ENCODE peak calls at places on chromosome 10, in four cellular contexts. One of them, this sample, is unnamed.

GRCh38 chr10:100996678-100997363 is 2.8 kb upstream of the LZTS2 start:
- DNase-seq in epithelial cell of esophagus: peak; percentile 42
- DNase-seq in activated naive CD8-positive, alpha-beta T cell treated with anti-CD3 and anti-CD28 coated beads, Interleukin-2, amount 50 U/mL, for 24 hours: peak; percentile 55
- DNase-seq in NCI-H82: peak; percentile 70
- DNase-seq in this sample: peak; percentile 81

GRCh38 chr10:118802126-118802793 is 47.5 kb upstream of the CACUL1 start:
- DNase-seq in epithelial cell of esophagus: no peak
- DNase-seq in activated naive CD8-positive, alpha-beta T cell treated with anti-CD3 and anti-CD28 coated beads, Interleukin-2, amount 50 U/mL, for 24 hours: no peak
- DNase-seq in NCI-H82: no peak
- DNase-seq in this sample: no peak

GRCh38 chr10:99880071-99880835 is 97.8 kb downstream of the ABCC2 start:
- DNase-seq in epithelial cell of esophagus: no peak
- DNase-seq in activated naive CD8-positive, alpha-beta T cell treated with anti-CD3 and anti-CD28 coated beads, Interleukin-2, amount 50 U/mL, for 24 hours: no peak
- DNase-seq in NCI-H82: no peak
- DNase-seq in this sample: peak; percentile 71

GRCh38 chr10:78298835-78299234 is 265.2 kb downstream of the RPS24 start:
- DNase-seq in epithelial cell of esophagus: no peak
- DNase-seq in activated naive CD8-positive, alpha-beta T cell treated with anti-CD3 and anti-CD28 coated beads, Interleukin-2, amount 50 U/mL, for 24 hours: no peak
- DNase-seq in NCI-H82: no peak
- DNase-seq in this sample: no peak

GRCh38 chr10:107847620-107848019 is 683.1 kb upstream of the SORCS1 start:
- DNase-seq in epithelial cell of esophagus: no peak
- DNase-seq in activated naive CD8-positive, alpha-beta T cell treated with anti-CD3 and anti-CD28 coated beads, Interleukin-2, amount 50 U/mL, for 24 hours: no peak
- DNase-seq in NCI-H82: no peak
- DNase-seq in this sample: no peak

GRCh38 chr10:109978481-109978880 is 29.3 kb upstream of the ADD3 start:
- DNase-seq in epithelial cell of esophagus: peak; percentile 61
- DNase-seq in activated naive CD8-positive, alpha-beta T cell treated with anti-CD3 and anti-CD28 coated beads, Interleukin-2, amount 50 U/mL, for 24 hours: peak; percentile 74
- DNase-seq in NCI-H82: peak; percentile 36
- DNase-seq in this sample: no peak

GRCh38 chr10:99497343-99498025 is 35.3 kb upstream of the NKX2-3 start:
- DNase-seq in epithelial cell of esophagus: no peak
- DNase-seq in activated naive CD8-positive, alpha-beta T cell treated with anti-CD3 and anti-CD28 coated beads, Interleukin-2, amount 50 U/mL, for 24 hours: no peak
- DNase-seq in NCI-H82: no peak
- DNase-seq in this sample: no peak

GRCh38 chr10:21495002-21495685 is 30.3 kb downstream of the SKIDA1 start:
- DNase-seq in epithelial cell of esophagus: peak; percentile 32
- DNase-seq in activated naive CD8-positive, alpha-beta T cell treated with anti-CD3 and anti-CD28 coated beads, Interleukin-2, amount 50 U/mL, for 24 hours: no peak
- DNase-seq in NCI-H82: no peak
- DNase-seq in this sample: peak; percentile 63

GRCh38 chr10:89330537-89330936 is 2.7 kb downstream of the IFIT3 start:
- DNase-seq in epithelial cell of esophagus: no peak
- DNase-seq in activated naive CD8-positive, alpha-beta T cell treated with anti-CD3 and anti-CD28 coated beads, Interleukin-2, amount 50 U/mL, for 24 hours: no peak
- DNase-seq in NCI-H82: no peak
- DNase-seq in this sample: no peak